ENCODE peak calls at places on chromosome 16, in eight cellular contexts. W is IMR-90, V is fibroblast of lung, N is mesenchymal stem cell, P is neuronal stem cell, M is GM23248, Y is kidney, T is SK-N-SH. S is an unnamed sample.

GRCh38 chr16:35302859-35303258 is 1843.4 kb downstream of the TP53TG3F start:
- DNase-seq in W (no peak), V (no peak), N (no peak), P (no peak), M (no peak), Y (no peak), T (no peak), S (no peak)

GRCh38 chr16:25838724-25839186 is 147.0 kb downstream of the HS3ST4 start:
- DNase-seq in W (peak), V (peak), N (peak), P (peak), M (peak), Y (no peak), T (peak), S (peak)

GRCh38 chr16:65878347-65878746 is 488.1 kb upstream of the CDH5 start:
- DNase-seq in W (no peak), V (no peak), N (no peak), P (no peak), M (no peak), Y (no peak), T (no peak), S (no peak)

GRCh38 chr16:30924797-30925645 is 1.6 kb downstream of the FBXL19 start:
- DNase-seq in W (no peak), V (no peak), N (no peak), P (no peak), M (peak), Y (no peak), T (no peak), S (no peak)

GRCh38 chr16:30667361-30667905 is 9.2 kb downstream of the FBRS start:
- DNase-seq in W (no peak), V (no peak), N (no peak), P (no peak), M (no peak), Y (no peak), T (no peak), S (no peak)

GRCh38 chr16:12573730-12574383 is 229.8 kb downstream of the CPPED1 start:
- DNase-seq in W (no peak), V (peak), N (peak), P (peak), M (peak), Y (no peak), T (peak), S (peak)

GRCh38 chr16:1100084-1100800 is 4.2 kb upstream of the C1QTNF8 start:
- DNase-seq in W (no peak), V (no peak), N (no peak), P (no peak), M (no peak), Y (no peak), T (no peak), S (no peak)

GRCh38 chr16:67104061-67104460 is 5.7 kb upstream of the PHAF1 start:
- DNase-seq in W (peak), V (peak), N (peak), P (no peak), M (peak), Y (no peak), T (peak), S (no peak)

GRCh38 chr16:21568502-21569189 is 30.7 kb upstream of the METTL9 start:
- DNase-seq in W (peak), V (no peak), N (no peak), P (no peak), M (no peak), Y (no peak), T (no peak), S (no peak)

GRCh38 chr16:70656712-70657263 is 10.4 kb downstream of the IL34 start:
- DNase-seq in W (no peak), V (no peak), N (no peak), P (no peak), M (no peak), Y (no peak), T (peak), S (no peak)

GRCh38 chr16:77721752-77722314 is 481 bp upstream of the NUDT7 start:
- DNase-seq in W (no peak), V (no peak), N (no peak), P (no peak), M (no peak), Y (no peak), T (no peak), S (no peak)

GRCh38 chr16:57652695-57653471 is 15.2 kb upstream of the ADGRG3 start:
- DNase-seq in W (no peak), V (no peak), N (no peak), P (no peak), M (no peak), Y (no peak), T (no peak), S (no peak)

GRCh38 chr16:88050952-88051660 is 99.9 kb downstream of the BANP start:
- DNase-seq in W (no peak), V (no peak), N (no peak), P (no peak), M (no peak), Y (peak), T (no peak), S (no peak)

GRCh38 chr16:24188751-24189318 is 67.3 kb upstream of the CACNG3 start:
- DNase-seq in W (no peak), V (no peak), N (no peak), P (no peak), M (no peak), Y (no peak), T (no peak), S (no peak)

GRCh38 chr16:15843635-15844279 is 13.1 kb downstream of the MYH11 start:
- DNase-seq in W (peak), V (peak), N (no peak), P (no peak), M (peak), Y (no peak), T (no peak), S (no peak)

GRCh38 chr16:2288701-2289100 is 20.8 kb upstream of the RNPS1 start:
- DNase-seq in W (no peak), V (no peak), N (no peak), P (no peak), M (no peak), Y (no peak), T (no peak), S (no peak)

GRCh38 chr16:66474750-66475199 is 47.7 kb downstream of the BEAN1 start:
- DNase-seq in W (no peak), V (no peak), N (no peak), P (no peak), M (no peak), Y (no peak), T (no peak), S (no peak)

GRCh38 chr16:70573451-70574121 is 50.0 kb downstream of the SF3B3 start:
- DNase-seq in W (peak), V (peak), N (peak), P (no peak), M (peak), Y (peak), T (no peak), S (no peak)

GRCh38 chr16:21990381-21990944 is 10.5 kb downstream of the PDZD9 start:
- DNase-seq in W (no peak), V (no peak), N (no peak), P (no peak), M (no peak), Y (no peak), T (no peak), S (no peak)

GRCh38 chr16:67364610-67365256 is 28.6 kb downstream of the TPPP3 start:
- DNase-seq in W (no peak), V (no peak), N (no peak), P (no peak), M (no peak), Y (no peak), T (no peak), S (no peak)

GRCh38 chr16:23670137-23670776 is 8.4 kb upstream of the PLK1 start:
- DNase-seq in W (peak), V (peak), N (peak), P (no peak), M (peak), Y (no peak), T (no peak), S (no peak)

GRCh38 chr16:88971371-88972097 is 5.5 kb downstream of the CBFA2T3 start:
- DNase-seq in W (no peak), V (no peak), N (no peak), P (no peak), M (no peak), Y (no peak), T (no peak), S (no peak)

GRCh38 chr16:50769-51591 is 2.4 kb downstream of the POLR3K start:
- DNase-seq in W (no peak), V (no peak), N (no peak), P (no peak), M (no peak), Y (peak), T (no peak), S (no peak)

GRCh38 chr16:27706803-27707685 is 157.1 kb downstream of the KATNIP start:
- DNase-seq in W (no peak), V (no peak), N (no peak), P (no peak), M (no peak), Y (peak), T (peak), S (no peak)

GRCh38 chr16:66150691-66151090 is 215.8 kb upstream of the CDH5 start:
- DNase-seq in W (peak), V (peak), N (peak), P (no peak), M (peak), Y (no peak), T (no peak), S (no peak)

GRCh38 chr16:84040823-84041391 is 1.7 kb downstream of the SLC38A8 start:
- DNase-seq in W (peak), V (peak), N (no peak), P (no peak), M (peak), Y (peak), T (no peak), S (no peak)

GRCh38 chr16:19882641-19883040 is 2.0 kb downstream of the GPRC5B start:
- DNase-seq in W (no peak), V (no peak), N (no peak), P (no peak), M (no peak), Y (no peak), T (no peak), S (no peak)

GRCh38 chr16:19884611-19885455 is at the start of gene GPRC5B:
- DNase-seq in W (peak), V (peak), N (peak), P (no peak), M (peak), Y (peak), T (peak), S (no peak)

GRCh38 chr16:19885456-19886060 is 910 bp upstream of the GPRC5B start:
- DNase-seq in W (no peak), V (no peak), N (no peak), P (no peak), M (no peak), Y (no peak), T (no peak), S (no peak)

GRCh38 chr16:19883296-19883951 is 1.2 kb downstream of the GPRC5B start:
- DNase-seq in W (peak), V (peak), N (peak), P (no peak), M (peak), Y (peak), T (peak), S (no peak)

DNA sequence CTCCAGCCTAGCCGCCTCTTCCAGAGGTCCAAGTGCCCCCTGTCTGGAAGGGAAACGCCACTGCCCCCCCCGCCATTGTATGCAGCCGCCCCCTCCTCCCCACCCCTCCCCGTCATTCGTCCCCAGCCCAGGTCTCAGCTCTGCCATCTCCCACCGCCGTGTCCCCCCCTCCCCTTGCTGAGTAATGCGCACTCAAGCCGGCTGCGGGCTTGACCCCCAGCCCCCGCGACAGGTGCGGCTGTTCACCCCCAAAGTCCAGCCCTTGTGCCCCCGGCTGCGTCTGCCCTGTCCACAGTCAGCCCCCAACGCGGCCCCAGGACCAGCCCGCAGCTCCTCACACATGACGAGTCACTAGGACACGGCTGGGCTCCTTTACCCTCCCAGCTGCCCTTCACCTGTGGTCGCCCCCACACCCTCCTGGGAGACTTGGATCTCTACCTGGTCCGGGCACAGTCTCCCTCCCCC is 595 bp downstream of the GPRC5B start:
- DNase-seq in W (no peak), V (no peak), N (peak), P (no peak), M (peak), Y (peak), T (peak), S (no peak)
- H3K9ac ChIP-seq in W (peak), V (no peak), N (peak), P (peak), M (no peak), Y (peak), T (no peak), S (no peak)

GRCh38 chr16:9124444-9124843 is 33.0 kb downstream of the HAPSTR1 start:
- DNase-seq in W (no peak), V (no peak), N (no peak), P (no peak), M (no peak), Y (no peak), T (no peak), S (no peak)

GRCh38 chr16:9122969-9123368 is 31.5 kb downstream of the HAPSTR1 start:
- DNase-seq in W (no peak), V (no peak), N (no peak), P (no peak), M (no peak), Y (no peak), T (no peak), S (no peak)

GRCh38 chr16:9123871-9124270 is 32.4 kb downstream of the HAPSTR1 start:
- DNase-seq in W (no peak), V (peak), N (no peak), P (no peak), M (no peak), Y (peak), T (no peak), S (no peak)

GRCh38 chr16:9122342-9122741 is 30.9 kb downstream of the HAPSTR1 start:
- DNase-seq in W (no peak), V (no peak), N (no peak), P (no peak), M (no peak), Y (no peak), T (no peak), S (no peak)

DNA sequence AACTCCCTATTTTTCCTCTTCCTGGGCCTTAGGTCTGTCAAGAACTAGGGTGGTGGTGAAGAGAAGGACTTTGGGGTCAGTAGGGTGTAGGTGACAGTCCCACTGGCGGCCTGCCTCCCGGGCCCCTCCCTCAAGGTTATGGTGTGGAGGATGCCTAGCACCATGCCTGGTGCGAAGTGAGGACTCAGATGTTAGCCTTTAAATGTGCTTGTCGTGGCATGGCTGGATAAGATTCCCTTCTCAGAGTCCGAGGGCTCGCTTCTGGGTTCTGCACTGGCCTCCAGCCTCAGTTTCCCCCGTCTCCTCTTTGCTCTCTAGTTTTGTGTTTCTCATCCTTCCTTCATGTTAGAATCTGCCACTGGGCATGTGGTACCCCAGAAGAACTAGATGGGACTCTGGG is 32.0 kb downstream of the HAPSTR1 start:
- DNase-seq in W (no peak), V (no peak), N (no peak), P (no peak), M (no peak), Y (no peak), T (no peak), S (no peak)
- H3K27ac ChIP-seq in W (no peak), V (no peak), N (no peak), P (no peak), M (no peak), Y (no peak), T (no peak), S (peak)

DNA sequence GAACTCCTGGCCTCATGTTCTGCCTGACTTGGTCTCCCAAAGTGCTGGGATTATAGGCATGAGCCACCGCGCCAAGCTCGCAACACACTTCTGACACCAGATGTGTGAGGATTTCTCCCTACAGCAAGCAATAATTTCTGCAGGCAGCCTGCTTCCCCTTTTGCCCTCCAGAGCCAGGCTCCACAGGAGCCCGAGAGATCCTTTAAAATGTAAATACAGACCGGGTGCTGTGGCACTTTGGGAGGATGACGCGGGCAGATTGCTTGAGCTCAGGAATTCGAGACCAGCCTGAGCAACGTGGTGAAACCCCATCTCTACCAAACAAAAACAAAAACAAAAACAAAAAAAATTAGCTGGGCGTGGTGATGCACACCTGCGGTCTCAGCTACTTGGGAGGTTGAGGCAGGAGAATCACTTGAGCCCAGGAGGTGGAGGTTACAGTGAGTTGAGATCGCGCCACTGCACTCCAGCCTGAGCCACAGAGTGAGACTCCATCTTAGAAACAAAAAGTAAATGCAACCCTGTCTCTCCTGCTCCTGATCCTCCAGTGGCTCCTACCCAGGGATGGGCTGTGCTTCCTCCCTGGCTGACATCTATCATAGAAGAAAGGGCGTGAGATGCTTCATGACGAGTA is 14.7 kb downstream of the C16orf96 start:
- DNase-seq in W (no peak), V (no peak), N (peak), P (no peak), M (no peak), Y (no peak), T (no peak), S (no peak)
- H3K9ac ChIP-seq in W (no peak), V (no peak), N (no peak), P (no peak), M (no peak), Y (no peak), T (no peak), S (no peak)

DNA sequence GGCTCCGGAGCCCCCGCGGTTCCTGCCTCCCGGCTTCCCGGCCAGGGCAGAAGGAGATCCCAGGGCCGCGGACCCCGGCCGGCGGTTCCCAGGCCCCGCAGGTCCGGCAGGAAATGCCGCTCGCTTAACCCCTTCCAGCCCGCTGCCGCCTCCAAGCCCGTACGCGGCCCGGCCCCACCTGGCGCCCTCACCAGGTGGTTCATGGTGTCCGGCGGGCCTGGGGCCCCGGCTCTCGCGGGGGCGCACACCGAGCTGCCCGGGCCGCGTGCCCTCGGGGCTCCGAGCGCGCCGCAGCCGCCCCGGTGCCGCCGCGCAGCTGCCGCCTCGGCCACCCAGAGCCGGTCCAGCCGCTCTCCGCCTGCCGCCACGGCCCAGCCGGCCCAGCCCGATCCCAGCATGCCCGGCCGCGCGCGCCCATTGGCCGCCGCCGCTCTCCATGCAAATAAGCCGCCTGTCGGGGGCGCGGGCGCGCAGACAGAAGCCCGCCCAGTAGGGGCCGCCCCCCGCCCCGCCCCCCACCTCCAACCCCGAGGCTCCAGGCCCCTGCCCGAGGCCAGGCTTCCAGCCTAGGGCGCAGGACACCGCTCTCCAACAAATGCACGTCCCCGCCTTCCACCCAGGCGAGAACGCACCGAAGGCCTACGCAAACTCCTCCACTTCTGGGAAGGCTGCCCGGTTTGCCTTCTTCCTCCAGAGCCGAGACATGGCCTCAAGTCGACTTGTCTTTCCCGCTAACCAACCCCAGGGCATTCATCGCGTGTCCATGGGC is at the start of gene BCAR1:
- DNase-seq in W (peak), V (peak), N (peak), P (peak), M (peak), Y (peak), T (peak), S (no peak)
- H3K27ac ChIP-seq in W (peak), V (peak), N (peak), P (peak), M (peak), Y (peak), T (peak), S (peak)

DNA sequence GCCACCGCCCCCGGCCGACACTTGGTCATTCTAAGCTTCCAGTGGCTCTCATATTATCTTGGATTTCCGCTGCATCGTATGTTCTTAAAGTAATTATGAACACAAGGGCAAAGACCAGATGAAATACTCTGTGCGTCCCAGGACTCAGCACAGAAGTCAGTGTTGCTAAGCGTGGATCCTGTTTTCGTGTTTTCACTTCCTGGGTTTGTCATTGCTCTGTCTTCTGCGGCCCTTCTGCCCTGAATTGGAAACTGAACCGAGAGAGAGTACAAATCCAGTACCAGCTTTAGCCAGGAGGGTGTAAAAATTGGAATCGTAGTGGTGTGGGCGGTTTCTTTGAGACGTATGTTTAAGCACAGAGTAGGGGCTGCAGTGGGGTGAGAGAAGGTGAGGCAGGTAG is 32.7 kb downstream of the DBNDD1 start:
- DNase-seq in W (no peak), V (no peak), N (no peak), P (no peak), M (no peak), Y (no peak), T (no peak), S (no peak)
- H3K9ac ChIP-seq in W (no peak), V (no peak), N (no peak), P (no peak), M (no peak), Y (no peak), T (no peak), S (no peak)

DNA sequence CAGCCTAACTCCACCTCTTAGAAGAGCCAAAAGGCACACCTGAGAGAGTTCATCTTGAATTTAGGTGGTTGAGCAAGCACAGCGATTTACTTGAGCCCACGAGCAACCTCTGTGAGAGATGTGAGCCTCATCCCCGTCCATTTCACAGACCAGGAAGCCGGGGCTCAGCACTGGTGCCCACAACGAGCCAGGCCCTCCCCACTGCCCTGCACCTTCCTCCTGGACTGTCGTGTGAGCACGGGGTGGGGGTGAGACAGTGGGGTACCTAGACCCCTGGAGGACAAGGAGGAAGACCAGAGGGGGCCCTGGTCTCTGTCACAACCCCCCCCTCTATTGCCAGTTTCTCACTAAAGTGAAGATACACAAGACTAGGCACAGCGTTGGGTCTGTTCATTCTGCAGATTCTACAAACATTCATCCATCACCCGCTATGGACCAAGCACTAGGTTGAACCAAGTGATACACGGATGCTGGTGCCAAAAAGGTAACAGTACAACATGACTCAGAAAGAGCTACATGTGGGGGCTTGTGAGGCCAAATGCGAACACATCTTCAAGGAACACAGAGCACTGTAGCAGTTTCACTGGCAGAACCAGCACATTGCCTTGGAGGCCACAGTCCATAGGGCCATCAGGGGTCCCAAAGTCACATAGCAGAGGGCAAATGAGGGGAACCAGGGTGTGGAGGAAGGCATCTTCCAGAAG is 231.9 kb downstream of the PARN start:
- DNase-seq in W (peak), V (no peak), N (no peak), P (no peak), M (no peak), Y (no peak), T (no peak), S (no peak)
- H3K27ac ChIP-seq in W (no peak), V (no peak), N (no peak), P (no peak), M (no peak), Y (no peak), T (no peak), S (no peak)

S was measured in SK-N-MC.